ENCODE peak calls at places on chromosomes 7 and 10, in ten cellular contexts. One of them, this sample, is unnamed.

GRCh38 chr10:62637249-62638061 is 167.1 kb upstream of the ADO start:
- DNase-seq in prostate gland: no peak
- DNase-seq in stomach: peak; percentile 33
- DNase-seq in spleen: peak; percentile 81
- DNase-seq in HCT116: no peak
- DNase-seq in IMR-90: peak; percentile 61
- DNase-seq in sigmoid colon: no peak
- DNase-seq in breast epithelium: peak; percentile 26
- DNase-seq in transverse colon: peak; percentile 33
- DNase-seq in right lobe of liver: no peak
- DNase-seq in this sample: no peak

GRCh38 chr7:100584677-100585510 is 1.0 kb downstream of the LRCH4 start:
- DNase-seq in prostate gland: no peak
- DNase-seq in stomach: peak; percentile 43
- DNase-seq in spleen: peak; percentile 86
- DNase-seq in HCT116: no peak
- DNase-seq in IMR-90: peak; percentile 89
- DNase-seq in sigmoid colon: peak; percentile 77
- DNase-seq in breast epithelium: no peak
- DNase-seq in transverse colon: peak; percentile 79
- DNase-seq in right lobe of liver: peak; percentile 61
- DNase-seq in this sample: peak; percentile 88

GRCh38 chr10:107284187-107284586 is 119.7 kb upstream of the SORCS1 start:
- DNase-seq in prostate gland: no peak
- DNase-seq in stomach: no peak
- DNase-seq in spleen: no peak
- DNase-seq in HCT116: no peak
- DNase-seq in IMR-90: no peak
- DNase-seq in sigmoid colon: no peak
- DNase-seq in breast epithelium: no peak
- DNase-seq in transverse colon: no peak
- DNase-seq in right lobe of liver: no peak
- DNase-seq in this sample: no peak

GRCh38 chr7:66206909-66207240 is 1.7 kb downstream of the TPST1 start:
- DNase-seq in prostate gland: no peak
- DNase-seq in stomach: no peak
- DNase-seq in spleen: no peak
- DNase-seq in HCT116: no peak
- DNase-seq in IMR-90: no peak
- DNase-seq in sigmoid colon: no peak
- DNase-seq in breast epithelium: no peak
- DNase-seq in transverse colon: no peak
- DNase-seq in right lobe of liver: peak; percentile 28
- DNase-seq in this sample: no peak

GRCh38 chr10:52999258-52999657 is 226.7 kb upstream of the MBL2 start:
- DNase-seq in prostate gland: no peak
- DNase-seq in stomach: no peak
- DNase-seq in spleen: no peak
- DNase-seq in HCT116: no peak
- DNase-seq in IMR-90: no peak
- DNase-seq in sigmoid colon: no peak
- DNase-seq in breast epithelium: no peak
- DNase-seq in transverse colon: no peak
- DNase-seq in right lobe of liver: no peak
- DNase-seq in this sample: no peak

GRCh38 chr10:10647331-10647730 is 370.3 kb upstream of the CELF2 start:
- DNase-seq in prostate gland: no peak
- DNase-seq in stomach: no peak
- DNase-seq in spleen: no peak
- DNase-seq in HCT116: no peak
- DNase-seq in IMR-90: no peak
- DNase-seq in sigmoid colon: no peak
- DNase-seq in breast epithelium: no peak
- DNase-seq in transverse colon: no peak
- DNase-seq in right lobe of liver: no peak
- DNase-seq in this sample: no peak

GRCh38 chr10:25575343-25575742 is 358.7 kb upstream of the MYO3A start:
- DNase-seq in prostate gland: no peak
- DNase-seq in stomach: no peak
- DNase-seq in spleen: no peak
- DNase-seq in HCT116: no peak
- DNase-seq in IMR-90: no peak
- DNase-seq in sigmoid colon: no peak
- DNase-seq in breast epithelium: no peak
- DNase-seq in transverse colon: no peak
- DNase-seq in right lobe of liver: no peak
- DNase-seq in this sample: no peak

GRCh38 chr10:97319671-97320479 is 804 bp downstream of the FRAT1 start:
- DNase-seq in prostate gland: no peak
- DNase-seq in stomach: peak; percentile 70
- DNase-seq in spleen: peak; percentile 94
- DNase-seq in HCT116: no peak
- DNase-seq in IMR-90: no peak
- DNase-seq in sigmoid colon: peak; percentile 72
- DNase-seq in breast epithelium: no peak
- DNase-seq in transverse colon: peak; percentile 74
- DNase-seq in right lobe of liver: peak; percentile 84
- DNase-seq in this sample: peak; percentile 59

GRCh38 chr10:105063796-105064195 is 422.7 kb downstream of the SORCS3 start:
- DNase-seq in prostate gland: no peak
- DNase-seq in stomach: peak; percentile 35
- DNase-seq in spleen: no peak
- DNase-seq in HCT116: peak; percentile 2
- DNase-seq in IMR-90: no peak
- DNase-seq in sigmoid colon: no peak
- DNase-seq in breast epithelium: no peak
- DNase-seq in transverse colon: peak; percentile 31
- DNase-seq in right lobe of liver: no peak
- DNase-seq in this sample: no peak

GRCh38 chr10:98929709-98930108 is 305.9 kb downstream of the HPSE2 start:
- DNase-seq in prostate gland: no peak
- DNase-seq in stomach: no peak
- DNase-seq in spleen: no peak
- DNase-seq in HCT116: no peak
- DNase-seq in IMR-90: no peak
- DNase-seq in sigmoid colon: no peak
- DNase-seq in breast epithelium: no peak
- DNase-seq in transverse colon: no peak
- DNase-seq in right lobe of liver: no peak
- DNase-seq in this sample: no peak

GRCh38 chr10:7258948-7259523 is 151.8 kb downstream of the SFMBT2 start:
- DNase-seq in prostate gland: no peak
- DNase-seq in stomach: no peak
- DNase-seq in spleen: no peak
- DNase-seq in HCT116: no peak
- DNase-seq in IMR-90: no peak
- DNase-seq in sigmoid colon: no peak
- DNase-seq in breast epithelium: no peak
- DNase-seq in transverse colon: peak; percentile 30
- DNase-seq in right lobe of liver: no peak
- DNase-seq in this sample: no peak

GRCh38 chr7:108358553-108358952 is 97.7 kb downstream of the NRCAM start:
- DNase-seq in prostate gland: no peak
- DNase-seq in stomach: no peak
- DNase-seq in spleen: no peak
- DNase-seq in HCT116: no peak
- DNase-seq in IMR-90: peak; percentile 64
- DNase-seq in sigmoid colon: no peak
- DNase-seq in breast epithelium: no peak
- DNase-seq in transverse colon: no peak
- DNase-seq in right lobe of liver: peak; percentile 63
- DNase-seq in this sample: no peak

GRCh38 chr10:58897708-58898107 is 278.7 kb upstream of the PHYHIPL start:
- DNase-seq in prostate gland: no peak
- DNase-seq in stomach: no peak
- DNase-seq in spleen: no peak
- DNase-seq in HCT116: no peak
- DNase-seq in IMR-90: no peak
- DNase-seq in sigmoid colon: no peak
- DNase-seq in breast epithelium: no peak
- DNase-seq in transverse colon: no peak
- DNase-seq in right lobe of liver: no peak
- DNase-seq in this sample: no peak

GRCh38 chr10:60384006-60384405 is 5.7 kb downstream of the ANK3 start:
- DNase-seq in prostate gland: no peak
- DNase-seq in stomach: no peak
- DNase-seq in spleen: no peak
- DNase-seq in HCT116: no peak
- DNase-seq in IMR-90: peak; percentile 35
- DNase-seq in sigmoid colon: no peak
- DNase-seq in breast epithelium: no peak
- DNase-seq in transverse colon: no peak
- DNase-seq in right lobe of liver: no peak
- DNase-seq in this sample: no peak

GRCh38 chr7:18975276-18975675 is 142.2 kb downstream of the TWIST1 start:
- DNase-seq in prostate gland: no peak
- DNase-seq in stomach: no peak
- DNase-seq in spleen: no peak
- DNase-seq in HCT116: no peak
- DNase-seq in IMR-90: no peak
- DNase-seq in sigmoid colon: no peak
- DNase-seq in breast epithelium: no peak
- DNase-seq in transverse colon: no peak
- DNase-seq in right lobe of liver: no peak
- DNase-seq in this sample: no peak

GRCh38 chr7:88888684-88889083 is 93.1 kb upstream of the TEX47 start:
- DNase-seq in prostate gland: no peak
- DNase-seq in stomach: no peak
- DNase-seq in spleen: no peak
- DNase-seq in HCT116: peak; percentile 3
- DNase-seq in IMR-90: no peak
- DNase-seq in sigmoid colon: no peak
- DNase-seq in breast epithelium: no peak
- DNase-seq in transverse colon: no peak
- DNase-seq in right lobe of liver: no peak
- DNase-seq in this sample: no peak

GRCh38 chr10:14909101-14909500 is 30.4 kb downstream of the SUV39H2 start:
- DNase-seq in prostate gland: no peak
- DNase-seq in stomach: no peak
- DNase-seq in spleen: no peak
- DNase-seq in HCT116: no peak
- DNase-seq in IMR-90: no peak
- DNase-seq in sigmoid colon: no peak
- DNase-seq in breast epithelium: no peak
- DNase-seq in transverse colon: no peak
- DNase-seq in right lobe of liver: no peak
- DNase-seq in this sample: no peak
- TF ChIP-seq POLR2A in prostate gland: no peak
- TF ChIP-seq POLR2A in stomach: no peak
- TF ChIP-seq POLR2A in spleen: no peak
- TF ChIP-seq POLR2A in HCT116: no peak
- TF ChIP-seq POLR2A in IMR-90: no peak
- TF ChIP-seq POLR2A in sigmoid colon: no peak
- TF ChIP-seq POLR2A in breast epithelium: no peak
- TF ChIP-seq POLR2A in transverse colon: no peak
- TF ChIP-seq POLR2A in right lobe of liver: no peak
- TF ChIP-seq POLR2A in this sample: no peak

GRCh38 chr7:38846280-38846679 is 62.7 kb downstream of the VPS41 start:
- DNase-seq in prostate gland: no peak
- DNase-seq in stomach: no peak
- DNase-seq in spleen: no peak
- DNase-seq in HCT116: no peak
- DNase-seq in IMR-90: peak; percentile 78
- DNase-seq in sigmoid colon: no peak
- DNase-seq in breast epithelium: no peak
- DNase-seq in transverse colon: no peak
- DNase-seq in right lobe of liver: no peak
- DNase-seq in this sample: no peak

GRCh38 chr7:38855389-38855788 is 53.6 kb downstream of the VPS41 start:
- DNase-seq in prostate gland: no peak
- DNase-seq in stomach: no peak
- DNase-seq in spleen: no peak
- DNase-seq in HCT116: no peak
- DNase-seq in IMR-90: no peak
- DNase-seq in sigmoid colon: no peak
- DNase-seq in breast epithelium: no peak
- DNase-seq in transverse colon: no peak
- DNase-seq in right lobe of liver: no peak
- DNase-seq in this sample: no peak

GRCh38 chr7:38855867-38856266 is 53.1 kb downstream of the VPS41 start:
- DNase-seq in prostate gland: no peak
- DNase-seq in stomach: no peak
- DNase-seq in spleen: no peak
- DNase-seq in HCT116: no peak
- DNase-seq in IMR-90: no peak
- DNase-seq in sigmoid colon: no peak
- DNase-seq in breast epithelium: no peak
- DNase-seq in transverse colon: no peak
- DNase-seq in right lobe of liver: no peak
- DNase-seq in this sample: no peak

GRCh38 chr7:38851321-38851720 is 57.7 kb downstream of the VPS41 start:
- DNase-seq in prostate gland: no peak
- DNase-seq in stomach: no peak
- DNase-seq in spleen: no peak
- DNase-seq in HCT116: no peak
- DNase-seq in IMR-90: no peak
- DNase-seq in sigmoid colon: no peak
- DNase-seq in breast epithelium: no peak
- DNase-seq in transverse colon: no peak
- DNase-seq in right lobe of liver: no peak
- DNase-seq in this sample: no peak
- H3K27me3 ChIP-seq in prostate gland: no peaks in the 10 kb centered on the region
- H3K27me3 ChIP-seq in stomach: no peaks in the 10 kb centered on the region
- H3K27me3 ChIP-seq in spleen: no peaks in the 10 kb centered on the region
- H3K27me3 ChIP-seq in HCT116: no peaks in the 10 kb centered on the region
- H3K27me3 ChIP-seq in IMR-90: no peaks in the 10 kb centered on the region
- H3K27me3 ChIP-seq in sigmoid colon: no peaks in the 10 kb centered on the region
- H3K27me3 ChIP-seq in breast epithelium: no peaks in the 10 kb centered on the region
- H3K27me3 ChIP-seq in transverse colon: no peaks in the 10 kb centered on the region
- H3K27me3 ChIP-seq in right lobe of liver: no peaks in the 10 kb centered on the region
- H3K27me3 ChIP-seq in this sample: no peaks in the 10 kb centered on the region

DNA sequence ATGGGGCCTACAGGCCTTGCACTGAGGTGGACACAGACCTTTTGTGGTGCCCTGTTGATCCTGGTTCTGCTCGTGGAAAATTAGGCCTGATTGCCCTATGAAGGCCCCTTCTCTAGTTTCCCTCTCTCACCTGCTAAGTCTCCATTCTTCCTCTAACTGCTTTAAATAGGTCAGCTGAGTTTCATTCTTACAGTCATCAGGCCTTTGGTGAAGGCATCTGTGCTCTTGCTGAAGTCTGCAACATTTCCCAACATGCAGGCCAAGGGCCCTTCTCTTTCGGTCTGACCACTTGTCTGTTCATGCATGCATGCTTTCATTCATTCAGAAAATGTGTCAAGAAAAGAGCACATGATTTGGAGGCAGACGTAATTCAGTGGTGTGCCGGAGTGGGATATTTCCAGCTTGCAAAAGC is 244.0 kb downstream of the BUB3 start:
- DNase-seq in prostate gland: no peak
- DNase-seq in stomach: no peak
- DNase-seq in spleen: no peak
- DNase-seq in HCT116: no peak
- DNase-seq in IMR-90: no peak
- DNase-seq in sigmoid colon: no peak
- DNase-seq in breast epithelium: no peak
- DNase-seq in transverse colon: peak; percentile 18
- DNase-seq in right lobe of liver: no peak
- DNase-seq in this sample: peak; percentile 86
- TF ChIP-seq POLR2A in prostate gland: no peak
- TF ChIP-seq POLR2A in stomach: no peak
- TF ChIP-seq POLR2A in spleen: no peak
- TF ChIP-seq POLR2A in HCT116: no peak
- TF ChIP-seq POLR2A in IMR-90: no peak
- TF ChIP-seq POLR2A in sigmoid colon: no peak
- TF ChIP-seq POLR2A in breast epithelium: no peak
- TF ChIP-seq POLR2A in transverse colon: no peak
- TF ChIP-seq POLR2A in right lobe of liver: no peak
- TF ChIP-seq POLR2A in this sample: no peak

GRCh38 chr7:156106107-156106426 is 293.8 kb upstream of the SHH start:
- DNase-seq in prostate gland: no peak
- DNase-seq in stomach: peak; percentile 21
- DNase-seq in spleen: no peak
- DNase-seq in HCT116: no peak
- DNase-seq in IMR-90: no peak
- DNase-seq in sigmoid colon: no peak
- DNase-seq in breast epithelium: no peak
- DNase-seq in transverse colon: no peak
- DNase-seq in right lobe of liver: no peak
- DNase-seq in this sample: no peak
- H3K27me3 ChIP-seq in prostate gland: no peaks in the 10 kb centered on the region
- H3K27me3 ChIP-seq in stomach: no peaks in the 10 kb centered on the region
- H3K27me3 ChIP-seq in spleen: no peaks in the 10 kb centered on the region
- H3K27me3 ChIP-seq in HCT116: no peaks in the 10 kb centered on the region
- H3K27me3 ChIP-seq in IMR-90: no peaks in the 10 kb centered on the region
- H3K27me3 ChIP-seq in sigmoid colon: no peaks in the 10 kb centered on the region
- H3K27me3 ChIP-seq in breast epithelium: peaks cover 4% of the 10 kb centered on the region
- H3K27me3 ChIP-seq in transverse colon: no peaks in the 10 kb centered on the region
- H3K27me3 ChIP-seq in right lobe of liver: no peaks in the 10 kb centered on the region
- H3K27me3 ChIP-seq in this sample: no peaks in the 10 kb centered on the region